ENCODE peak calls at places on chromosomes 12 and 14, in six cellular contexts. X is kidney; A is stimulated activated CD4-positive, alpha-beta T cell treated with anti-CD3 and anti-CD28 coated beads, TNF-alpha, amount 100 ng/mL, for 1 hour; W is stimulated activated naive B cell treated with anti-CD40 and anti-IgM and Interleukin-4, amounts not matched to agents 10 μg/mL and 1 μg/mL and 100 μg/mL, for 72 hours; O is SK-N-SH; B is NCI-H1092 treated with DMSO at 0.1 percent for 48 hours. U is an unnamed sample.

GRCh38 chr14:74014299-74014698 is 4.8 kb downstream of the ENTPD5 start:
- DNase-seq in X (no peak), O (no peak), B (no peak), W (no peak), A (no peak), U (no peak)

GRCh38 chr12:132285991-132286681 is 43.3 kb downstream of the GALNT9 start:
- DNase-seq in W (no peak), X (peak; percentile 97), B (no peak), A (no peak), O (peak; percentile 62), U (no peak)

GRCh38 chr14:105065280-105066228 is at the start of gene GPR132:
- DNase-seq in A (peak; percentile 89), X (peak; percentile 84), B (no peak), O (no peak), W (peak; percentile 91), U (peak; percentile 70)

GRCh38 chr12:70448371-70448770 is 82.3 kb downstream of the KCNMB4 start:
- DNase-seq in O (no peak), A (no peak), B (no peak), X (no peak), W (no peak), U (no peak)

GRCh38 chr14:97250925-97251324 is 453.7 kb downstream of the VRK1 start:
- DNase-seq in X (no peak), O (no peak), B (no peak), W (no peak), A (no peak), U (no peak)

GRCh38 chr12:109967383-109968031 is 28.7 kb downstream of the GIT2 start:
- DNase-seq in O (no peak), B (no peak), A (no peak), X (no peak), W (no peak), U (no peak)

GRCh38 chr12:57171668-57172067 is 24.2 kb upstream of the LRP1-AS start:
- DNase-seq in B (no peak), X (peak; percentile 82), O (no peak), A (no peak), W (no peak), U (no peak)

GRCh38 chr12:100982511-100983183 is 188.1 kb downstream of the ANO4 start:
- DNase-seq in A (no peak), O (no peak), B (no peak), W (no peak), X (no peak), U (no peak)

GRCh38 chr14:20415723-20416622 is 2.7 kb upstream of the TEP1 start:
- DNase-seq in O (peak; percentile 50), X (no peak), W (peak; percentile 34), A (no peak), B (peak; percentile 65), U (no peak)

GRCh38 chr14:46951103-46951502 is 299.5 kb upstream of the RPL10L start:
- DNase-seq in W (no peak), A (no peak), X (no peak), O (no peak), B (no peak), U (no peak)

GRCh38 chr12:65306603-65307501 is 28.4 kb downstream of the MSRB3 start:
- DNase-seq in O (peak; percentile 57), X (no peak), A (no peak), B (no peak), W (peak; percentile 1), U (no peak)

GRCh38 chr12:26723379-26724308 is 109.3 kb downstream of the ITPR2 start:
- DNase-seq in O (no peak), B (no peak), A (no peak), W (no peak), X (no peak), U (no peak)

GRCh38 chr12:23431006-23431405 is 518.5 kb downstream of the SOX5 start:
- DNase-seq in B (peak; percentile 31), W (no peak), O (no peak), A (no peak), X (no peak), U (no peak)

U was measured in activated T-helper 1 cell treated with anti-CD3 and anti-CD28 coated beads, Interleukin-2, amount 50 U/mL, for 16 hours.